ENCODE peak calls at places on chromosomes 16 and 17, in ten cellular contexts. V is mucosa of descending colon, A is adipocyte, C is epithelial cell of proximal tubule, D is nucleus accumbens, S is tibial artery, W is H9, H is thyroid gland, E is sciatic nerve, I is Daoy. J is an unnamed sample.

GRCh38 chr16:67900156-67900555 is 7.1 kb downstream of the PSKH1 start:
- DNase-seq in W (no peak), E (no peak), S (no peak), A (no peak), H (no peak), D (no peak), V (no peak), C (no peak), I (no peak), J (no peak)

GRCh38 chr17:82613283-82614094 is 34.8 kb downstream of the WDR45B start:
- DNase-seq in V (no peak), A (no peak), S (no peak), W (peak), H (peak), D (no peak), E (no peak), I (no peak), C (no peak), J (no peak)

GRCh38 chr17:38742431-38743308 is 5.5 kb downstream of the PCGF2 start:
- DNase-seq in H (peak), S (no peak), I (peak), D (no peak), W (no peak), E (no peak), V (no peak), A (peak), C (no peak), J (no peak)

GRCh38 chr16:82972520-82972919 is 345.8 kb downstream of the CDH13 start:
- DNase-seq in S (no peak), C (no peak), V (no peak), E (no peak), A (no peak), I (no peak), H (no peak), W (no peak), D (no peak), J (no peak)

GRCh38 chr16:89600956-89601355 is 12.5 kb upstream of the DPEP1 start:
- DNase-seq in D (no peak), W (no peak), S (no peak), H (no peak), C (no peak), V (no peak), E (no peak), A (no peak), I (no peak), J (no peak)

GRCh38 chr17:4903051-4903818 is at the start of gene CHRNE:
- DNase-seq in I (peak), H (peak), D (peak), C (no peak), E (peak), S (no peak), A (peak), W (peak), V (peak), J (peak)

GRCh38 chr16:81495321-81496234 is 51.0 kb downstream of the CMIP start:
- DNase-seq in D (no peak), C (no peak), E (no peak), I (no peak), H (no peak), V (peak), S (no peak), A (no peak), W (no peak), J (peak)

GRCh38 chr17:78839173-78839761 is 1.3 kb downstream of the USP36 start:
- DNase-seq in D (no peak), C (no peak), I (peak), A (peak), W (no peak), V (no peak), S (no peak), E (no peak), H (no peak), J (no peak)

GRCh38 chr17:72687941-72688340 is 404.5 kb downstream of the SLC39A11 start:
- DNase-seq in D (no peak), C (no peak), V (no peak), A (no peak), E (no peak), H (no peak), W (no peak), S (no peak), I (no peak), J (peak)

GRCh38 chr17:33175565-33175964 is 117.5 kb downstream of the ASIC2 start:
- DNase-seq in H (no peak), A (no peak), V (no peak), W (peak), S (no peak), E (no peak), I (no peak), D (no peak), C (no peak), J (no peak)

GRCh38 chr16:23895052-23895451 is 59.3 kb downstream of the PRKCB start:
- DNase-seq in W (no peak), I (no peak), D (no peak), V (no peak), C (no peak), H (no peak), A (no peak), E (no peak), S (no peak), J (no peak)

GRCh38 chr17:61770043-61770442 is 93.3 kb downstream of the BRIP1 start:
- DNase-seq in V (no peak), H (no peak), W (no peak), I (no peak), E (no peak), A (no peak), C (no peak), S (no peak), D (no peak), J (no peak)

GRCh38 chr16:85822145-85822544 is 22.6 kb downstream of the COX4I1 start:
- DNase-seq in S (no peak), V (peak), I (no peak), A (no peak), C (no peak), H (no peak), E (no peak), D (no peak), W (no peak), J (no peak)

GRCh38 chr16:79519448-79519847 is 81.1 kb downstream of the MAF start:
- DNase-seq in S (peak), V (peak), H (peak), I (no peak), C (no peak), E (no peak), D (no peak), W (no peak), A (no peak), J (peak)

GRCh38 chr17:82980632-82981031 is 98.8 kb upstream of the METRNL start:
- DNase-seq in C (no peak), H (no peak), E (no peak), W (no peak), V (no peak), D (no peak), A (no peak), I (no peak), S (no peak), J (no peak)

GRCh38 chr17:45277992-45278391 is 16.1 kb upstream of the SPATA32 start:
- DNase-seq in C (no peak), W (no peak), S (no peak), H (peak), D (no peak), V (no peak), I (no peak), E (no peak), A (peak), J (no peak)

GRCh38 chr17:31096106-31096436 is 1.3 kb downstream of the NF1 start:
- DNase-seq in A (no peak), C (no peak), D (no peak), E (no peak), H (no peak), S (no peak), V (no peak), I (no peak), W (no peak), J (no peak)

GRCh38 chr16:68951991-68952877 is 108.9 kb downstream of the TANGO6 start:
- DNase-seq in E (no peak), D (no peak), W (no peak), I (peak), V (no peak), A (no peak), S (no peak), H (no peak), C (no peak), J (no peak)

GRCh38 chr16:53581784-53582183 is 78.8 kb upstream of the AKTIP start:
- DNase-seq in A (no peak), I (no peak), W (no peak), V (no peak), D (no peak), S (no peak), C (no peak), H (no peak), E (no peak), J (no peak)

GRCh38 chr16:79295746-79296145 is 304.8 kb downstream of the MAF start:
- DNase-seq in V (no peak), A (no peak), C (no peak), D (no peak), E (no peak), S (no peak), W (no peak), I (no peak), H (no peak), J (no peak)

GRCh38 chr16:998211-998610 is 16.6 kb downstream of the SOX8 start:
- DNase-seq in H (no peak), E (no peak), C (no peak), S (no peak), W (no peak), D (no peak), I (no peak), V (no peak), A (no peak), J (no peak)

GRCh38 chr16:4564661-4565267 is 8.6 kb downstream of the C16orf96 start:
- DNase-seq in H (peak), S (no peak), C (no peak), E (no peak), V (no peak), A (no peak), W (no peak), I (no peak), D (no peak), J (no peak)

GRCh38 chr17:35804658-35805192 is 4.6 kb upstream of the TAF15 start:
- DNase-seq in A (peak), I (peak), S (no peak), C (peak), V (no peak), H (peak), E (no peak), W (peak), D (peak), J (no peak)

GRCh38 chr17:20059728-20060188 is 50.6 kb downstream of the SPECC1 start:
- DNase-seq in D (no peak), E (no peak), V (no peak), H (peak), I (peak), W (no peak), S (no peak), C (no peak), A (peak), J (no peak)

GRCh38 chr17:44765965-44766364 is 7.2 kb downstream of the ADAM11 start:
- DNase-seq in S (no peak), V (no peak), A (no peak), W (peak), D (no peak), I (no peak), H (no peak), E (no peak), C (no peak), J (no peak)

GRCh38 chr17:70905796-70906195 is 736.5 kb downstream of the KCNJ2 start:
- DNase-seq in D (no peak), I (peak), A (no peak), W (no peak), E (no peak), V (no peak), S (peak), H (peak), C (peak), J (no peak)

GRCh38 chr17:48904428-48904827 is 3.8 kb upstream of the UBE2Z start:
- DNase-seq in C (no peak), W (no peak), E (no peak), H (no peak), I (no peak), D (no peak), S (no peak), V (no peak), A (no peak), J (no peak)

GRCh38 chr17:17575360-17576251 is 15.9 kb downstream of the PEMT start:
- DNase-seq in D (no peak), I (peak), S (no peak), V (no peak), A (peak), H (no peak), C (no peak), E (no peak), W (no peak), J (no peak)

GRCh38 chr16:56911771-56912541 is 20.0 kb upstream of the HERPUD1 start:
- DNase-seq in E (peak), D (no peak), S (peak), H (peak), C (no peak), I (no peak), V (peak), W (no peak), A (peak), J (no peak)

GRCh38 chr17:3965123-3965800 is 1.0 kb upstream of the ATP2A3 start:
- DNase-seq in V (peak), H (peak), C (no peak), A (peak), S (peak), D (no peak), E (no peak), I (peak), W (peak), J (no peak)

GRCh38 chr17:8192070-8192815 is 2.3 kb upstream of the BORCS6 start:
- DNase-seq in V (peak), D (peak), E (peak), A (peak), C (no peak), I (peak), W (peak), H (peak), S (peak), J (peak)

GRCh38 chr17:1077536-1078061 is 80.7 kb downstream of the TIMM22 start:
- DNase-seq in E (no peak), C (no peak), W (peak), H (no peak), A (no peak), S (no peak), V (peak), D (peak), I (no peak), J (no peak)

GRCh38 chr17:62793919-62794665 is 14.0 kb downstream of the MARCHF10 start:
- DNase-seq in I (no peak), V (no peak), H (no peak), W (no peak), D (no peak), C (no peak), S (no peak), E (peak), A (no peak), J (no peak)

GRCh38 chr17:49494937-49495841 is at the start of gene NGFR:
- DNase-seq in S (no peak), W (peak), C (no peak), A (peak), I (peak), V (peak), E (no peak), H (peak), D (peak), J (peak)

GRCh38 chr17:19285218-19285900 is 48.2 kb downstream of the EPN2 start:
- DNase-seq in E (no peak), D (no peak), A (no peak), H (no peak), C (no peak), I (no peak), V (no peak), S (no peak), W (no peak), J (no peak)